ENCODE peak calls at places on chromosomes 6 and 20, in eight cellular contexts. B is GM13976, S is cardiac fibroblast, L is psoas muscle, T is PC-9, M is pancreas, D is IMR-90, W is thyroid gland. Y is an unnamed sample.

GRCh38 chr20:53434662-53435061 is 159.0 kb downstream of the ZNF217 start:
- DNase-seq in D (no peak), B (no peak), M (no peak), T (no peak), L (peak), S (no peak), W (peak), Y (no peak)

GRCh38 chr20:43955244-43956191 is 40.9 kb downstream of the TOX2 start:
- DNase-seq in T (peak), D (peak), S (peak), B (peak), L (no peak), M (no peak), W (no peak), Y (peak)

GRCh38 chr6:97110149-97110548 is 172.9 kb downstream of the MMS22L start:
- DNase-seq in L (no peak), D (no peak), T (no peak), M (no peak), S (no peak), W (no peak), B (no peak), Y (no peak)

GRCh38 chr20:53365676-53366075 is 228.0 kb downstream of the ZNF217 start:
- DNase-seq in L (no peak), W (no peak), T (no peak), S (no peak), D (no peak), B (no peak), M (no peak), Y (no peak)

GRCh38 chr20:56373942-56374341 is 15.2 kb downstream of the FAM210B start:
- DNase-seq in M (no peak), W (no peak), L (no peak), S (peak), B (no peak), D (peak), T (peak), Y (peak)

GRCh38 chr6:890201-890600 is 197.3 kb upstream of the EXOC2 start:
- DNase-seq in L (no peak), T (no peak), B (no peak), M (no peak), W (no peak), D (no peak), S (no peak), Y (no peak)

GRCh38 chr6:54860739-54861138 is 14.2 kb downstream of the FAM83B start:
- DNase-seq in T (no peak), W (no peak), M (no peak), D (peak), B (no peak), S (peak), L (no peak), Y (no peak)

GRCh38 chr6:62283828-62284411 is 2.1 kb downstream of the KHDRBS2 start:
- DNase-seq in W (peak), B (no peak), D (peak), M (no peak), S (peak), L (no peak), T (no peak), Y (no peak)

GRCh38 chr6:107061125-107062020 is 33.4 kb downstream of the MTRES1 start:
- DNase-seq in B (no peak), M (no peak), S (no peak), T (no peak), D (peak), L (no peak), W (peak), Y (no peak)

GRCh38 chr6:148629910-148630470 is 116.8 kb upstream of the UST start:
- DNase-seq in B (peak), T (no peak), S (peak), M (no peak), L (no peak), D (no peak), W (no peak), Y (no peak)

GRCh38 chr6:16519265-16520242 is 241.7 kb downstream of the ATXN1 start:
- DNase-seq in S (no peak), M (no peak), B (no peak), L (no peak), T (no peak), W (no peak), D (no peak), Y (no peak)

GRCh38 chr20:3980260-3981131 is 34.9 kb downstream of the RNF24 start:
- DNase-seq in B (peak), M (no peak), L (peak), D (peak), S (peak), W (no peak), T (no peak), Y (peak)

GRCh38 chr6:157563611-157564284 is 182.8 kb downstream of the ZDHHC14 start:
- DNase-seq in D (no peak), W (no peak), T (no peak), L (no peak), M (no peak), B (peak), S (no peak), Y (no peak)

GRCh38 chr6:90610671-90611542 is 24.0 kb upstream of the MAP3K7 start:
- DNase-seq in M (peak), D (peak), S (peak), T (no peak), W (peak), B (peak), L (peak), Y (no peak)

GRCh38 chr6:11752350-11752749 is 26.3 kb downstream of the ADTRP start:
- DNase-seq in W (no peak), T (no peak), D (no peak), M (no peak), L (no peak), S (no peak), B (no peak), Y (no peak)

GRCh38 chr6:33621396-33622388 is 570 bp downstream of the ITPR3 start:
- DNase-seq in L (peak), T (peak), M (peak), B (peak), D (no peak), W (peak), S (peak), Y (no peak)

GRCh38 chr20:6614836-6615235 is 152.7 kb upstream of the BMP2 start:
- DNase-seq in L (no peak), W (no peak), T (no peak), M (no peak), B (no peak), D (no peak), S (no peak), Y (no peak)

GRCh38 chr6:158560787-158561246 is 926 bp downstream of the TMEM181 start:
- DNase-seq in M (peak), S (peak), D (no peak), W (peak), L (no peak), T (no peak), B (no peak), Y (no peak)

GRCh38 chr6:89797317-89797716 is 22.3 kb downstream of the MDN1 start:
- DNase-seq in M (no peak), S (peak), B (no peak), T (no peak), W (no peak), L (peak), D (peak), Y (no peak)

GRCh38 chr20:62635232-62635631 is 7.1 kb upstream of the SLCO4A1 start:
- DNase-seq in S (no peak), B (no peak), W (no peak), L (no peak), D (no peak), M (peak), T (no peak), Y (no peak)

GRCh38 chr6:144712541-144712940 is 427.4 kb downstream of the UTRN start:
- DNase-seq in L (no peak), D (peak), T (no peak), S (peak), W (no peak), M (no peak), B (no peak), Y (no peak)

GRCh38 chr6:37558158-37558557 is 58.5 kb upstream of the CCDC167 start:
- DNase-seq in T (no peak), D (no peak), L (no peak), S (no peak), W (no peak), M (no peak), B (no peak), Y (no peak)

GRCh38 chr20:37257993-37258392 is 3.6 kb downstream of the GHRH start:
- DNase-seq in B (no peak), D (no peak), W (no peak), M (no peak), T (no peak), L (no peak), S (no peak), Y (no peak)

GRCh38 chr6:37539706-37540352 is 40.1 kb upstream of the CCDC167 start:
- DNase-seq in S (no peak), D (peak), M (no peak), L (no peak), T (no peak), B (no peak), W (no peak), Y (no peak)

GRCh38 chr6:29892696-29893095 is 49.6 kb upstream of the HLA-A start:
- DNase-seq in S (no peak), L (no peak), T (no peak), W (no peak), B (no peak), D (no peak), M (no peak), Y (no peak)

GRCh38 chr6:54903884-54904283 is 57.3 kb downstream of the FAM83B start:
- DNase-seq in B (no peak), L (no peak), M (no peak), W (no peak), D (peak), S (no peak), T (no peak), Y (no peak)

GRCh38 chr20:54980321-54980960 is 505.0 kb downstream of the DOK5 start:
- DNase-seq in S (no peak), T (no peak), B (no peak), D (no peak), L (no peak), W (no peak), M (no peak), Y (no peak)

GRCh38 chr6:30842754-30843610 is 41.3 kb upstream of the DDR1 start:
- DNase-seq in D (no peak), B (no peak), S (no peak), M (no peak), L (no peak), W (peak), T (no peak), Y (no peak)

GRCh38 chr6:163637524-163637923 is 223.0 kb downstream of the QKI start:
- DNase-seq in W (no peak), L (no peak), S (no peak), T (no peak), D (no peak), B (peak), M (no peak), Y (no peak)

GRCh38 chr6:42073287-42073686 is 23.0 kb downstream of the TAF8 start:
- DNase-seq in W (no peak), M (no peak), D (no peak), L (no peak), B (no peak), T (no peak), S (no peak), Y (no peak)

GRCh38 chr6:138454976-138455706 is 44.2 kb downstream of the NHSL1 start:
- DNase-seq in T (no peak), B (no peak), S (peak), L (no peak), W (no peak), M (no peak), D (no peak), Y (no peak)

GRCh38 chr20:61520761-61521460 is 268.9 kb downstream of the CDH4 start:
- DNase-seq in S (peak), L (no peak), T (no peak), M (no peak), D (peak), W (no peak), B (no peak), Y (no peak)

GRCh38 chr6:137234505-137234863 is 15.3 kb upstream of the IFNGR1 start:
- DNase-seq in D (no peak), L (no peak), T (peak), M (no peak), B (no peak), W (no peak), S (peak), Y (no peak)

GRCh38 chr20:52936368-52936986 is 35.7 kb upstream of the TSHZ2 start:
- DNase-seq in S (no peak), B (no peak), T (no peak), D (no peak), M (no peak), L (no peak), W (no peak), Y (no peak)

GRCh38 chr20:16143596-16143995 is 429.7 kb downstream of the KIF16B start:
- DNase-seq in B (no peak), L (no peak), W (no peak), S (no peak), T (no peak), M (no peak), D (no peak), Y (no peak)

GRCh38 chr6:162217811-162218450 is 509.6 kb downstream of the PRKN start:
- DNase-seq in S (no peak), D (no peak), M (no peak), T (no peak), W (no peak), L (no peak), B (no peak), Y (no peak)

GRCh38 chr6:1497593-1498105 is 108.3 kb downstream of the FOXF2 start:
- DNase-seq in B (no peak), W (no peak), M (no peak), T (no peak), S (no peak), D (no peak), L (no peak), Y (no peak)

GRCh38 chr6:52231411-52232127 is 12.7 kb downstream of the IL17F start:
- DNase-seq in M (no peak), W (no peak), B (no peak), D (no peak), L (no peak), S (no peak), T (no peak), Y (no peak)

GRCh38 chr6:14211596-14211961 is 94.0 kb downstream of the CD83 start:
- DNase-seq in L (peak), B (peak), T (no peak), D (peak), S (peak), M (peak), W (no peak), Y (peak)

GRCh38 chr6:32439708-32440214 is at the start of gene HLA-DRA:
- DNase-seq in D (peak), S (peak), L (no peak), M (no peak), W (no peak), B (peak), T (no peak), Y (peak)

DNA sequence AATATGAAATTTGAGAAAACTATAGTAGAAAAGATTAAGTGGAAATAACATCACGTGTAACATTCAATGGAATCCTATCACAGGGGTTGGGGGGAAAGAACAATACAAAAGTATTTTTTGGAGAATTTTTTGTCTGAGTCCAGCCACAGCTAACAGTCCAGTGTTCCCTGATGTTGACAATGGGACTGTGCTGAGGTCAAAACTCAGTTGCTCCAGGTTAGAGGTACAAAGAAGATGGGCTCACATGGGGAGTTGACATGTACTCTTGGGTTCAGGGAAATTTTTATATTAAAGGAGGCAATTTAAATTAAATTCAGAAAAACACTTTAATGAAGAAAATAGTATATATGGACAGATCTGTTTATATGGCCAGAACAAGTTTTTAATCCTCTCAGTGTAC is 995 bp downstream of the MYCT1 start:
- DNase-seq in S (peak), W (no peak), L (no peak), M (no peak), B (no peak), D (no peak), T (no peak), Y (no peak)
- TF ChIP-seq CTCF in S (no peak), W (no peak), L (no peak), M (no peak), B (no peak), D (no peak), T (no peak), Y (no peak)

GRCh38 chr6:39870950-39871349 is 63.3 kb downstream of the MOCS1 start:
- DNase-seq in B (no peak), S (no peak), D (no peak), M (no peak), L (no peak), W (no peak), T (no peak), Y (no peak)
- TF ChIP-seq CTCF in B (no peak), S (peak), D (no peak), M (no peak), L (no peak), W (no peak), T (no peak), Y (no peak)

DNA sequence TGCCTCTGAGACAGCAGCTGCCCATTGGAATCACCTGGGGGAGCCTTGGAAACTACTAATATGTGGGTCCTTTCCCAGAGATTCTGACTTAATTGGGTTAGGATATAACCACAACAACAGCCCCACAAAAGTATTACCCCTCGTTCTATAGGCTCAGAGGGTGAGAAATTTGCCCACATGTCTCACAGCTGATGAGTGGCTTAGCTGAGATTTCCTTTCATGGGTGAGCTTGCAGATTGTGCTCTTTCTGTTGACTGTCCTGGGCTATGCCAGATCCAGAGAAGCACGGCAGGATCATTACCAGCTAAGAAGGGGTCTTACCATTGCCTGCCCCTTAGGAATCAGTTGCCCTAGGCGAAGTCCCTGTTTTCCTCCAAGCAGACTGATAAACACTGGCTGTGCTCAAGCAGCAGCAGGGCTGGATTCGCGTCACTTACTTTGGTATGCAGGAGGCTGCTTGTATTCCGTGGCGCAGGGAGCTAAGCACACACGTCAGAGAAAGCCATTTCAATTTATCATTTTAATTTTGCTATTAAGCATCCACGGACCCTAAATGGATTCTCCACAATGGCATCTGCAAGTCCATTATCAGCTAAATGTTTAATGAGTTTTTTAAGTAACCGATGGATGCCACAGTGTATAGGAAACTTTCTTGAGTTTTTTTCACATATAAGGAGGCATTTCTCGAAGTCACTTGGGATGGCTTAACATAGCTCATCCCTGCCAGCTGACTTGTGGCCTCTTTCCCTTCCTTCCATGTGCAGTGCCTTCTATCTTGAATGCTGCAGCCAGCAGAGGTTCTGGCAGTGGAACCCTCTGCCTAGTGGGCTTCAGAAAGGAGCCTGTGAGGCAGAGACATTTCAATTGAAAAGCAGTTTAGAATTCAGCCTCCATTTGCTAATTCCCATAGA is 51.6 kb downstream of the AKAP12 start:
- DNase-seq in M (no peak), B (no peak), L (peak), S (peak), W (peak), D (peak), T (no peak), Y (no peak)
- TF ChIP-seq CTCF in M (no peak), B (no peak), L (no peak), S (no peak), W (no peak), D (no peak), T (no peak), Y (no peak)

GRCh38 chr20:31568041-31568731 is 36.9 kb upstream of the ID1 start:
- DNase-seq in D (peak), T (peak), S (no peak), L (no peak), B (no peak), W (no peak), M (peak), Y (no peak)

GRCh38 chr20:31566658-31567379 is 38.3 kb upstream of the ID1 start:
- DNase-seq in D (no peak), B (no peak), L (no peak), W (peak), T (peak), M (peak), S (no peak), Y (no peak)

GRCh38 chr20:31566332-31566657 is 38.8 kb upstream of the ID1 start:
- DNase-seq in L (no peak), B (no peak), M (no peak), W (peak), T (no peak), D (no peak), S (no peak), Y (no peak)

GRCh38 chr20:31568773-31569162 is 36.3 kb upstream of the ID1 start:
- DNase-seq in T (no peak), S (no peak), B (no peak), L (no peak), M (no peak), W (no peak), D (no peak), Y (no peak)

DNA sequence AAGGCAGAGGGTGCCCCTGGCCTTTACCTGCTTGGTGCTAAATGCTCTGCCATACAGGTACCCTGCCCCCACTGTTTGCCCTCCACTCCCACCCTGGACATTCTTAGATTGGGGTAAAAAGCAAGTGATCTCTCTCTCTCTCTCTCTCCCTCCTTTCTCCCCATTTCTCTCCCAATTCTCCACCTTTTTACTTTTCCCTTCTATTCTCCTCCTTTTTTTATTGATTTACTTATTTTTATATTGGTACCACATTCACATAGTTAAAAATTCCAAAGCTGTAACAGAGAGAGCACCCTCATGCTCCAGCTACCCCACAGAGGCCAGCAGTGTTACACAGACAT is 37.7 kb upstream of the ID1 start:
- DNase-seq in M (no peak), S (no peak), W (no peak), B (no peak), L (no peak), T (no peak), D (no peak), Y (no peak)
- TF ChIP-seq CTCF in M (no peak), S (no peak), W (no peak), B (no peak), L (no peak), T (no peak), D (no peak), Y (no peak)

GRCh38 chr6:167398214-167399050 is 73.5 kb downstream of the TTLL2 start:
- DNase-seq in S (no peak), B (no peak), D (no peak), L (no peak), M (no peak), T (no peak), W (no peak), Y (no peak)
- TF ChIP-seq CTCF in S (no peak), B (no peak), D (no peak), L (no peak), M (no peak), T (no peak), W (no peak), Y (no peak)

GRCh38 chr6:125953502-125953875 is 3.1 kb upstream of the HINT3 start:
- DNase-seq in D (no peak), B (no peak), S (no peak), L (no peak), T (peak), W (no peak), M (peak), Y (no peak)
- TF ChIP-seq CTCF in D (peak), B (no peak), S (peak), L (no peak), T (no peak), W (no peak), M (no peak), Y (no peak)

GRCh38 chr6:159941286-159942113 is 27.4 kb upstream of the IGF2R start:
- DNase-seq in S (peak), M (no peak), T (no peak), D (peak), B (peak), W (no peak), L (no peak), Y (no peak)
- TF ChIP-seq CTCF in S (peak), M (no peak), T (peak), D (peak), B (peak), W (peak), L (peak), Y (peak)

Y was measured in CD14-positive monocyte.